ENCODE peak calls at places on chromosomes 11 and 22, in five cellular contexts. F is GM23338, W is neural progenitor cell, U is PC-3, G is SK-N-SH. M is an unnamed sample.

GRCh38 chr11:117506856-117507425 is 179.3 kb downstream of the CEP164 start:
- DNase-seq in F (no peak), W (no peak), U (no peak), G (peak; percentile 83), M (no peak)

GRCh38 chr11:12696911-12697581 is 22.8 kb downstream of the TEAD1 start:
- DNase-seq in F (no peak), W (no peak), U (peak; percentile 85), G (no peak), M (no peak)

GRCh38 chr22:45320326-45320976 is 10.7 kb downstream of the FAM118A start:
- DNase-seq in F (no peak), W (no peak), U (no peak), G (no peak), M (no peak)

GRCh38 chr22:49992921-49993648 is 19.5 kb downstream of the IL17REL start:
- DNase-seq in F (peak; percentile 78), W (peak; percentile 77), U (peak; percentile 60), G (peak; percentile 85), M (peak; percentile 64)

GRCh38 chr11:103863497-103863896 is 172.9 kb upstream of the DDI1 start:
- DNase-seq in F (no peak), W (no peak), U (no peak), G (no peak), M (no peak)

GRCh38 chr11:75320046-75320618 is 31.3 kb downstream of the ARRB1 start:
- DNase-seq in F (no peak), W (no peak), U (no peak), G (no peak), M (no peak)

GRCh38 chr11:35615911-35616900 is 2.1 kb upstream of the FJX1 start:
- DNase-seq in F (peak; percentile 62), W (peak; percentile 70), U (peak; percentile 69), G (peak; percentile 52), M (peak; percentile 68)

GRCh38 chr11:44416776-44417175 is 106.8 kb upstream of the ALX4 start:
- DNase-seq in F (no peak), W (no peak), U (peak; percentile 12), G (no peak), M (peak; percentile 21)

GRCh38 chr22:20027966-20028854 is 7.3 kb downstream of the TANGO2 start:
- DNase-seq in F (no peak), W (no peak), U (peak; percentile 21), G (no peak), M (no peak)

GRCh38 chr11:126468102-126468521 is 112.6 kb downstream of the ST3GAL4 start:
- DNase-seq in F (no peak), W (no peak), U (no peak), G (no peak), M (no peak)
- H3F3A ChIP-seq in F (no peaks in the 10 kb centered on the region), W (no peaks in the 10 kb centered on the region), U (no peaks in the 10 kb centered on the region), G (no peaks in the 10 kb centered on the region), M (peaks cover 25% of the 10 kb centered on the region)

DNA sequence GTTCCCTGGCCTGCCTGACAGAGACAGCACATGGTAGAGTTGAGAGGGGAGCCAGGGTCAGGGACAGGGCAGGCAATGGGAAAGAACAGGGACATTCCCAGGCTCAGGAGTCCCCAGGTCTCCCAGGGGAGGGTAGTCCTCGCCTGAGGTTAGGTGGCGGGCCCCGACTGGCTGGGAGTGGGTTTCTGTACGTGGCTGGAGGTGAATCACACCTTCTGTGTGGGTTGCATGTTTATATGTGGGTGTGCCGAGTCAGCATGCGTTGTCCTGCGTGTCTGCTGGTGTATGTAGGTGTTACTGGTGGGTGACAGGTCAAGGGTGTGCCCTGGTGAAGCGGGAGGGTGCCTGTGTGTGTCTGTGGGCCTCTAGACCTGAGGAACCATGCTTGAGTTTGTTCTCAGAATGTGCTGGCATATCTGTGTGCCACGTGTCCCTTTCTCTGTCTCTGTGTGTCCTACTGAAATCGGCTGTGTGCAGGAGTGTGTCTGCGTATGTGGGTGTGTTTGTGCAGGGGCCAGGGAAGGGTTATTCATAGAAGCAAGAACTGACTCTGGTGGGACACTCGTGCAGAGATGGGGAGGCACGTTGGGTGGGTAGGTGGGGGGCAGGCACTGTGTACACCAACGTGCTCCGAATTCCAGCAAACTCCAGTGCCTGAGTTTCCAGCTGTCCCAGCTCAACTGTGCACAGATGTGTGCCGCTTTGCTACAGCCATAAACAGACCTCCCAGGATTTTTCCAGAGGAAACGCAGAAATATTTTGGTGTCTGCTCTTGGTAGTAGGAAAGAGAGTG is 23.8 kb upstream of the OAF start:
- DNase-seq in F (no peak), W (no peak), U (peak; percentile 44), G (peak; percentile 64), M (no peak)
- TF ChIP-seq EZH2phosphoT487 in F (no peak), W (no peak), U (no peak), G (no peak), M (no peak)

DNA sequence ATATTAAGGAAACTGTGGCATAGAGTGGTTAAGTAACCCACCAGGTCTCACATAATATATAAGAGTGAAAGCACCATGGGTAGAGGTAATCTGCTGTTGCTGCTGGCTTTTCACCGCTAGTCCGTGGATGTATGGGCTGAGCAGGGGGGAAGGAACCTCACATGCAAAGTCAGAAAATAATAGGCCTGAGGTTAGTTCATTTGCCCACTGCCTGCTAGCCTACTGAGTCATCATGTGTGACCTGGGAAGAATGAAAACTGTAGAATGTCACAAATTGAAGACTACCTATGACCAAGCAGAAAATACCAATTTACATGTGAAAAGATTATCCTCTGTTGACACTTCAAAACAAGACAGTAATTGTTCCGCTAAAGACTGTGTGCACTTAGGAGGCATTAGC is 560.1 kb upstream of the FAT3 start:
- DNase-seq in F (peak; percentile 1), W (peak; percentile 3), U (peak; percentile 31), G (no peak), M (no peak)
- TF ChIP-seq CTCF in F (no peak), W (no peak), U (no peak), G (no peak), M (no peak)

GRCh38 chr11:10377182-10377581 is 72.3 kb downstream of the ADM start:
- DNase-seq in F (no peak), W (no peak), U (peak; percentile 21), G (no peak), M (no peak)

GRCh38 chr11:10373929-10374328 is 69.1 kb downstream of the ADM start:
- DNase-seq in F (no peak), W (no peak), U (no peak), G (no peak), M (no peak)

GRCh38 chr11:10374386-10374785 is 69.5 kb downstream of the ADM start:
- DNase-seq in F (no peak), W (no peak), U (no peak), G (no peak), M (no peak)

GRCh38 chr11:10376061-10376460 is 71.2 kb downstream of the ADM start:
- DNase-seq in F (no peak), W (no peak), U (no peak), G (no peak), M (no peak)

GRCh38 chr11:10375280-10376048 is 70.6 kb downstream of the ADM start:
- DNase-seq in F (no peak), W (no peak), U (peak; percentile 93), G (no peak), M (no peak)
- H3F3A ChIP-seq in F (no peaks in the 10 kb centered on the region), W (no peaks in the 10 kb centered on the region), U (no peaks in the 10 kb centered on the region), G (peaks cover 23% of the 10 kb centered on the region), M (no peaks in the 10 kb centered on the region)

GRCh38 chr11:65492637-65493366 is 6.0 kb upstream of the MALAT1 start:
- DNase-seq in F (peak; percentile 20), W (no peak), U (no peak), G (no peak), M (no peak)
- TF ChIP-seq EZH2phosphoT487 in F (no peak), W (no peak), U (no peak), G (no peak), M (no peak)

GRCh38 chr11:31050061-31050790 is 319.3 kb downstream of the DCDC1 start:
- DNase-seq in F (no peak), W (no peak), U (no peak), G (no peak), M (no peak)

DNA sequence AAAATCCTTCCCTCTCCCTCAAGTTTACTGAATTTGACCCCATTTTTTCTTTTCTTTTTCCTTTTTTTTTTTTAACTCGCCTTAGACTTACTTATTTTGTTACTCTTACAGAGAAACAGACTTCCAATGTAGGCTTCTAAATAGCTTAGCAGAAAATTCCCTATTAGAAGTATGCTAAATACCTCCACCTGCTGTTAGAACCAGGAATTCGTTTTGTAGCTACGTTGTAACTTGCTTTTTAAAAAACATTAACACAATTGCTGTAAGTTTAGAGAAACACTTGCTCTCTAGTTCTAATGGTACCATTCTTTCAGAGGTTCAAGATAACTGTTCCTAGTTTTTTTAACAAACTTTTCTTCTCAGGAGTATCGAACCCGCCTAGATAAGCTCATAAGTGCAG is 324.2 kb downstream of the DCDC1 start:
- DNase-seq in F (peak; percentile 71), W (peak; percentile 37), U (peak; percentile 11), G (peak; percentile 36), M (no peak)
- TF ChIP-seq CTCF in F (peak; percentile 80), W (peak; percentile 73), U (peak; percentile 34), G (peak; percentile 65), M (peak; percentile 36)

GRCh38 chr22:37846433-37846832 is 2.3 kb upstream of the ANKRD54 start:
- DNase-seq in F (no peak), W (no peak), U (no peak), G (no peak), M (no peak)
- H3F3A ChIP-seq in F (peaks cover 35% of the 10 kb centered on the region), W (peaks cover 54% of the 10 kb centered on the region), U (no peaks in the 10 kb centered on the region), G (peaks cover 33% of the 10 kb centered on the region), M (peaks cover 16% of the 10 kb centered on the region)